ENCODE peak calls at places on chromosomes 16 and 17, in eight cellular contexts. One of them, this sample, is unnamed.

GRCh38 chr17:82400830-82401229 is 17.3 kb upstream of the HEXD start:
- DNase-seq in cardiac muscle cell: no peak
- DNase-seq in NCI-H2081: no peak
- DNase-seq in NCI-H1092: no peak
- DNase-seq in NCI-H510A treated with DMSO at 0.1 percent for 48 hours: no peak
- DNase-seq in HTR-8/SVneo: no peak
- DNase-seq in GM23338: no peak
- DNase-seq in astrocyte: no peak
- DNase-seq in this sample: no peak

GRCh38 chr17:80028030-80028429 is 7.6 kb downstream of the TBC1D16 start:
- DNase-seq in cardiac muscle cell: no peak
- DNase-seq in NCI-H2081: no peak
- DNase-seq in NCI-H1092: peak
- DNase-seq in NCI-H510A treated with DMSO at 0.1 percent for 48 hours: no peak
- DNase-seq in HTR-8/SVneo: no peak
- DNase-seq in GM23338: no peak
- DNase-seq in astrocyte: no peak
- DNase-seq in this sample: no peak

GRCh38 chr17:52155301-52155700 is 3.2 kb downstream of the CA10 start:
- DNase-seq in cardiac muscle cell: no peak
- DNase-seq in NCI-H2081: no peak
- DNase-seq in NCI-H1092: no peak
- DNase-seq in NCI-H510A treated with DMSO at 0.1 percent for 48 hours: no peak
- DNase-seq in HTR-8/SVneo: no peak
- DNase-seq in GM23338: no peak
- DNase-seq in astrocyte: no peak
- DNase-seq in this sample: no peak

GRCh38 chr16:84413605-84414004 is 45.3 kb downstream of the ATP2C2 start:
- DNase-seq in cardiac muscle cell: no peak
- DNase-seq in NCI-H2081: no peak
- DNase-seq in NCI-H1092: no peak
- DNase-seq in NCI-H510A treated with DMSO at 0.1 percent for 48 hours: no peak
- DNase-seq in HTR-8/SVneo: no peak
- DNase-seq in GM23338: no peak
- DNase-seq in astrocyte: no peak
- DNase-seq in this sample: no peak

GRCh38 chr17:45171338-45172231 is 9.9 kb downstream of the HEXIM2 start:
- DNase-seq in cardiac muscle cell: peak
- DNase-seq in NCI-H2081: no peak
- DNase-seq in NCI-H1092: no peak
- DNase-seq in NCI-H510A treated with DMSO at 0.1 percent for 48 hours: peak
- DNase-seq in HTR-8/SVneo: peak
- DNase-seq in GM23338: peak
- DNase-seq in astrocyte: no peak
- DNase-seq in this sample: no peak

GRCh38 chr17:34095101-34095500 is 160.0 kb upstream of the CCL2 start:
- DNase-seq in cardiac muscle cell: no peak
- DNase-seq in NCI-H2081: no peak
- DNase-seq in NCI-H1092: no peak
- DNase-seq in NCI-H510A treated with DMSO at 0.1 percent for 48 hours: no peak
- DNase-seq in HTR-8/SVneo: no peak
- DNase-seq in GM23338: no peak
- DNase-seq in astrocyte: no peak
- DNase-seq in this sample: no peak

GRCh38 chr16:2511128-2511785 is 2.5 kb upstream of the ATP6V0C start:
- DNase-seq in cardiac muscle cell: no peak
- DNase-seq in NCI-H2081: no peak
- DNase-seq in NCI-H1092: no peak
- DNase-seq in NCI-H510A treated with DMSO at 0.1 percent for 48 hours: no peak
- DNase-seq in HTR-8/SVneo: no peak
- DNase-seq in GM23338: peak
- DNase-seq in astrocyte: peak
- DNase-seq in this sample: no peak

GRCh38 chr17:47732399-47733046 is 513 bp upstream of the TBX21 start:
- DNase-seq in cardiac muscle cell: no peak
- DNase-seq in NCI-H2081: no peak
- DNase-seq in NCI-H1092: no peak
- DNase-seq in NCI-H510A treated with DMSO at 0.1 percent for 48 hours: no peak
- DNase-seq in HTR-8/SVneo: no peak
- DNase-seq in GM23338: peak
- DNase-seq in astrocyte: no peak
- DNase-seq in this sample: no peak

GRCh38 chr17:32515677-32516383 is 29.0 kb downstream of the CDK5R1 start:
- DNase-seq in cardiac muscle cell: no peak
- DNase-seq in NCI-H2081: no peak
- DNase-seq in NCI-H1092: no peak
- DNase-seq in NCI-H510A treated with DMSO at 0.1 percent for 48 hours: no peak
- DNase-seq in HTR-8/SVneo: no peak
- DNase-seq in GM23338: no peak
- DNase-seq in astrocyte: no peak
- DNase-seq in this sample: no peak

GRCh38 chr17:78532922-78533640 is 44.1 kb downstream of the DNAH17 start:
- DNase-seq in cardiac muscle cell: no peak
- DNase-seq in NCI-H2081: no peak
- DNase-seq in NCI-H1092: no peak
- DNase-seq in NCI-H510A treated with DMSO at 0.1 percent for 48 hours: no peak
- DNase-seq in HTR-8/SVneo: peak
- DNase-seq in GM23338: no peak
- DNase-seq in astrocyte: peak
- DNase-seq in this sample: no peak